ENCODE peak calls at places on chromosomes 6 and 20, in five cellular contexts. P, X, Z, Q and K are unnamed samples.

GRCh38 chr20:49447946-49448809 is 34.3 kb downstream of the KCNB1 start:
- DNase-seq in P (no peak), X (no peak), Z (no peak), Q (no peak), K (no peak)

GRCh38 chr6:2158596-2159271 is 86.7 kb downstream of the GMDS start:
- DNase-seq in P (no peak), X (no peak), Z (no peak), Q (peak), K (no peak)

GRCh38 chr6:31270788-31271640 is 878 bp downstream of the HLA-C start:
- DNase-seq in P (peak), X (peak), Z (peak), Q (peak), K (peak)

GRCh38 chr6:85516168-85516567 is 66.3 kb downstream of the NT5E start:
- DNase-seq in P (no peak), X (no peak), Z (no peak), Q (peak), K (no peak)

GRCh38 chr6:26152226-26153101 is 65.2 kb downstream of the HFE start:
- DNase-seq in P (no peak), X (no peak), Z (no peak), Q (no peak), K (no peak)

GRCh38 chr6:145070791-145071190 is 664.5 kb downstream of the EPM2A start:
- DNase-seq in P (no peak), X (no peak), Z (no peak), Q (peak), K (no peak)

GRCh38 chr6:97064578-97064977 is 140.1 kb downstream of the KLHL32 start:
- DNase-seq in P (no peak), X (no peak), Z (no peak), Q (no peak), K (no peak)

GRCh38 chr6:3882865-3883264 is 33.7 kb downstream of the FAM50B start:
- DNase-seq in P (no peak), X (no peak), Z (no peak), Q (no peak), K (no peak)

DNA sequence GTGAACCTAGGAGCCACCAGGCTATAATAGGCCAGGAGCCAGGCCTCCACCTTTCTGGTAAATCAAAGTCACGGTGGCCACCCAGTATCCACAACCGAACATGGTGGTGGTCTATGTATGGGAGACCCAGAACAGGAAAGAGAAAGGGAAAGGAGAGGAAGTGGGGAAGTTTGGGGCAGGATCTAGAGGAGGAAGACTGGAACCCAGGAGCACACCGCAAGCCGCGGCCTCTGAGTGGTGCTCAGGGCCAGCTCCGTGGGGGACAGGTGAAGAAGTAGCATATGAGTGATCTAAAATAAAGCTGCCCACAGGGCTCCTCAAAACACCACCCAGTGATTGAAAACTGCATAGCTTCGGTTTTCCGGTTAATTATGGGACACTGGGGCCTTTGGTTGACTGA is 214.8 kb downstream of the ZDHHC14 start:
- DNase-seq in P (no peak), X (no peak), Z (no peak), Q (no peak), K (no peak)
- TF ChIP-seq CTCF in P (no peak), X (no peak), Z (no peak), Q (no peak), K (no peak)

GRCh38 chr6:136319732-136320131 is 30.1 kb upstream of the BCLAF1 start:
- DNase-seq in P (no peak), X (no peak), Z (no peak), Q (no peak), K (no peak)

GRCh38 chr6:136318676-136319075 is 29.0 kb upstream of the BCLAF1 start:
- DNase-seq in P (no peak), X (no peak), Z (no peak), Q (no peak), K (no peak)

GRCh38 chr6:136324981-136325380 is 35.3 kb upstream of the BCLAF1 start:
- DNase-seq in P (no peak), X (no peak), Z (no peak), Q (no peak), K (no peak)

GRCh38 chr6:136326038-136326561 is 36.5 kb upstream of the BCLAF1 start:
- DNase-seq in P (no peak), X (no peak), Z (no peak), Q (no peak), K (no peak)

GRCh38 chr6:136323431-136324112 is 33.9 kb upstream of the BCLAF1 start:
- DNase-seq in P (no peak), X (no peak), Z (no peak), Q (no peak), K (no peak)
- TF ChIP-seq CTCF in P (no peak), X (no peak), Z (no peak), Q (no peak), K (no peak)

DNA sequence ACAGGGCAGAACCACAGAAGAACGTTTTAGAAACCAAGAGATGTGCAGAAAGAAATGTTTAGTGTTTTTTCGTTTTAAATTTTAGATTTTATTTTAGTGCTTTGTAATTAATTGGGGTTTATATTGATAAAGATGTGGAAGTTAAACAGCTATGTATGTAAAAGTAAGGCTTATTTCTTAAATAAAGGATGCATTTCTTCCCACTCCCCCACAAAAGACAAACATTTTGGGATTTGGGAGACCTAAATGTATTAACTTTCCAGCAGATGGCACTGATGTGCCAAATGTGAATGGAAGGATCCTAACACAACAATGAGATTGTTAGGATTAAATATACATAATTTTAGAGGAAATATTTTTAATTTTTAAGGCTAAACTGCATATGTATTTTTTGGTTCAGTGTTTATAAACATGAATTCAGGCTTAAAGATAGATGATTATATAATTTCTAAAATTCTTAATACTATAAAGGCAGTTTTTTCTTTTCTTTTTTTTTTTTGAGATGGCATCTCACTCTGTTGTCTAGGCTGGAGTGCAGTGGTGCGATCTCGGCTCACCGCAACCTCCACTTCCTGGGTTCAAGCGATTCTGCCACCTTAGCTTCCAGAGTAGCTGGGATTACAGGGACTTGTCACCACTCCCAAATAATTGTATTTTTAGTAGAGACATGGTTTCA is 12.0 kb downstream of the PFDN4 start:
- DNase-seq in P (no peak), X (no peak), Z (no peak), Q (peak), K (no peak)
- TF ChIP-seq CTCF in P (peak), X (peak), Z (peak), Q (peak), K (no peak)

DNA sequence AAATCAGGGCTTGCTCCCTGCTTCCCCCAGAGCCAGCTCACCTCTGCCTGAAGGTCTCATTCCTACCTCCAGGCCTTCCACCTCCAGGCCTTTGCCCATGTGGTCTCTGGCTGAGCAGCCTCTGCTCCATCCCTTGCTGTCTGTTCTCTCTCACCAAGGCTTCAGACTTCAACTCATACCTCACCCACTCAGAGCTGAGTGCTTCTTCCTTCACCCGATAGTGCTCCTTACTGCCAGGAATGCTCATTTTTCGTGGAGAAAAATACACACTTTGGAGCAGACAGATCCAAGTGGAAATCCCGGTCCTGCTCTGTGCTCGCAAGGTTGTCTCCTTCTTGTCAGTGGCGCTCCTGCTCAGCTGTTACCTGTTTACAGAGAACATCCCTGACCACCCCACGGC is 7.0 kb upstream of the CDH22 start:
- DNase-seq in P (no peak), X (no peak), Z (no peak), Q (no peak), K (no peak)
- TF ChIP-seq CTCF in P (no peak), X (no peak), Z (no peak), Q (no peak), K (no peak)

GRCh38 chr20:6184086-6184485 is 61.3 kb upstream of the FERMT1 start:
- DNase-seq in P (no peak), X (no peak), Z (no peak), Q (no peak), K (no peak)
- TF ChIP-seq CTCF in P (no peak), X (no peak), Z (no peak), Q (no peak), K (no peak)

DNA sequence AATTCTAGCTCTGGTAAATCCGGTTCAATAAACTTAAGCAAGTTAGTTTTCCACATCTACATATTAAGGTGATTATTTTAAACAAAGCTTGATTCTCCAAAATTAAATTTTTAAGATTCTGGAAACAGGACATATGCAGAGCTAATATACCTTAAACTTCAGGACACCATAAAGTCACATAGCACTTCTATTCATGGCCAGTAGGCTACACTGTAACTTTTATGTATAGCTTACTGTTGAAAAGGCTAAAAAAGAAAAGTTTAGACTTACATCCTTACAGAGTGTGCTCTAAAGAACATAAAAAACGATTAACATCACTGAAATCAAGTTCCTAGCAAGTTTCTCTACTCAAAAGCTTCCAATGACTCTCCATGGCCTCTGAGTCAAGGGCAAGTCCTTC is 224.7 kb downstream of the PTPRK start:
- DNase-seq in P (no peak), X (no peak), Z (no peak), Q (no peak), K (no peak)
- TF ChIP-seq CTCF in P (no peak), X (no peak), Z (no peak), Q (no peak), K (no peak)